ENCODE peak calls at places on chromosomes 3 and 15, in ten cellular contexts. Y, S, C, K, T, R, A, B, H and O are unnamed samples.

GRCh38 chr3:133127381-133127780 is 89.2 kb downstream of the TMEM108 start:
- DNase-seq in Y (no peak), S (no peak), C (no peak), K (no peak), T (no peak), R (no peak), A (no peak), B (no peak), H (no peak), O (no peak)

GRCh38 chr3:152486364-152486763 is 217.6 kb downstream of the MBNL1 start:
- DNase-seq in Y (no peak), S (no peak), C (no peak), K (no peak), T (no peak), R (no peak), A (no peak), B (no peak), H (no peak), O (no peak)

GRCh38 chr3:128285042-128285924 is 132.0 kb downstream of the EEFSEC start:
- DNase-seq in Y (no peak), S (peak), C (no peak), K (no peak), T (no peak), R (no peak), A (peak), B (no peak), H (no peak), O (no peak)

GRCh38 chr3:114121996-114122709 is 56.7 kb downstream of the DRD3 start:
- DNase-seq in Y (no peak), S (no peak), C (no peak), K (no peak), T (no peak), R (no peak), A (no peak), B (no peak), H (peak), O (no peak)

GRCh38 chr15:66713843-66714508 is 11.9 kb downstream of the SMAD6 start:
- DNase-seq in Y (no peak), S (no peak), C (no peak), K (no peak), T (no peak), R (no peak), A (no peak), B (no peak), H (no peak), O (no peak)

GRCh38 chr3:149736180-149737100 is 15.8 kb downstream of the COMMD2 start:
- DNase-seq in Y (no peak), S (no peak), C (peak), K (no peak), T (no peak), R (no peak), A (peak), B (no peak), H (peak), O (no peak)

GRCh38 chr3:18531662-18532061 is 106.5 kb upstream of the SATB1 start:
- DNase-seq in Y (no peak), S (no peak), C (no peak), K (no peak), T (no peak), R (no peak), A (no peak), B (no peak), H (no peak), O (no peak)

GRCh38 chr15:89828324-89829145 is 13.9 kb upstream of the ANPEP start:
- DNase-seq in Y (no peak), S (no peak), C (peak), K (no peak), T (no peak), R (no peak), A (no peak), B (no peak), H (peak), O (no peak)

GRCh38 chr3:176767385-176767784 is 429.9 kb downstream of the TBL1XR1 start:
- DNase-seq in Y (peak), S (no peak), C (peak), K (no peak), T (no peak), R (no peak), A (no peak), B (no peak), H (peak), O (no peak)

GRCh38 chr15:58440181-58440910 is 8.6 kb downstream of the LIPC start:
- DNase-seq in Y (no peak), S (no peak), C (peak), K (no peak), T (no peak), R (no peak), A (peak), B (no peak), H (peak), O (no peak)

GRCh38 chr3:53324011-53324544 is 23.3 kb downstream of the DCP1A start:
- DNase-seq in Y (no peak), S (no peak), C (no peak), K (no peak), T (no peak), R (no peak), A (no peak), B (no peak), H (no peak), O (no peak)

GRCh38 chr3:149080011-149080698 is 6.2 kb downstream of the HLTF start:
- DNase-seq in Y (no peak), S (no peak), C (no peak), K (no peak), T (no peak), R (no peak), A (no peak), B (no peak), H (peak), O (no peak)

GRCh38 chr15:66617137-66618090 is 51.6 kb upstream of the LCTL start:
- DNase-seq in Y (peak), S (no peak), C (peak), K (peak), T (no peak), R (no peak), A (peak), B (no peak), H (peak), O (no peak)

GRCh38 chr3:133927543-133928066 is 31.9 kb upstream of the RAB6B start:
- DNase-seq in Y (no peak), S (peak), C (no peak), K (peak), T (peak), R (peak), A (peak), B (peak), H (peak), O (no peak)